ENCODE peak calls at places on chromosomes 16 and 17, in ten cellular contexts. L is right atrium auricular region, U is Calu3, R is MCF 10A, H is mesothelial cell of epicardium, T is colonic mucosa, P is HFFc6, G is heart right ventricle, D is cardiac muscle cell, S is choroid plexus epithelial cell. F is an unnamed sample.
A peak's percentile ranks its signal among the peaks of the same experiment; 100 is the strongest.

GRCh38 chr16:19842758-19843157 is 41.9 kb downstream of the GPRC5B start:
- DNase-seq in L (no peak), U (no peak), R (no peak), H (no peak), T (no peak), P (no peak), G (no peak), D (no peak), S (no peak), F (no peak)

GRCh38 chr16:67086829-67087228 is 22.9 kb upstream of the PHAF1 start:
- DNase-seq in L (no peak), U (no peak), R (no peak), H (no peak), T (no peak), P (no peak), G (no peak), D (peak; percentile 60), S (peak; percentile 34), F (no peak)

GRCh38 chr17:70366421-70366820 is 197.1 kb downstream of the KCNJ2 start:
- DNase-seq in L (no peak), U (no peak), R (no peak), H (no peak), T (no peak), P (no peak), G (no peak), D (no peak), S (no peak), F (no peak)

GRCh38 chr17:53722407-53722806 is 100.3 kb upstream of the KIF2B start:
- DNase-seq in L (no peak), U (peak; percentile 49), R (peak; percentile 96), H (no peak), T (no peak), P (peak; percentile 77), G (no peak), D (peak; percentile 98), S (peak; percentile 57), F (no peak)

GRCh38 chr16:17224859-17225258 is 245.9 kb downstream of the XYLT1 start:
- DNase-seq in L (peak; percentile 85), U (no peak), R (peak; percentile 45), H (no peak), T (peak; percentile 50), P (peak; percentile 57), G (peak; percentile 60), D (peak; percentile 75), S (peak; percentile 1), F (no peak)

GRCh38 chr17:78581304-78581703 is 4.1 kb upstream of the DNAH17 start:
- DNase-seq in L (no peak), U (no peak), R (no peak), H (no peak), T (no peak), P (no peak), G (no peak), D (no peak), S (no peak), F (no peak)

GRCh38 chr17:68771867-68772515 is 170.8 kb upstream of the FAM20A start:
- DNase-seq in L (no peak), U (peak; percentile 21), R (peak; percentile 74), H (no peak), T (peak; percentile 25), P (peak; percentile 51), G (peak; percentile 29), D (peak; percentile 91), S (peak; percentile 91), F (no peak)

GRCh38 chr17:7590743-7591142 is 849 bp upstream of the SOX15 start:
- DNase-seq in L (no peak), U (no peak), R (peak; percentile 65), H (no peak), T (no peak), P (peak; percentile 57), G (no peak), D (no peak), S (peak; percentile 65), F (peak; percentile 98)

GRCh38 chr17:44217738-44218343 is 1.6 kb downstream of the UBTF start:
- DNase-seq in L (no peak), U (no peak), R (no peak), H (peak; percentile 45), T (no peak), P (no peak), G (peak; percentile 27), D (no peak), S (no peak), F (no peak)

GRCh38 chr16:4263504-4264436 is 9.1 kb downstream of the TFAP4 start:
- DNase-seq in L (no peak), U (no peak), R (no peak), H (peak; percentile 71), T (peak; percentile 74), P (peak; percentile 77), G (peak; percentile 81), D (peak; percentile 96), S (peak; percentile 89), F (no peak)

GRCh38 chr17:38864636-38865398 is 5.0 kb upstream of the LASP1 start:
- DNase-seq in L (no peak), U (no peak), R (peak; percentile 64), H (no peak), T (no peak), P (no peak), G (no peak), D (peak; percentile 67), S (peak; percentile 78), F (no peak)

GRCh38 chr17:18315498-18316360 is 636 bp downstream of the SMCR8 start:
- DNase-seq in L (no peak), U (no peak), R (no peak), H (no peak), T (no peak), P (no peak), G (no peak), D (no peak), S (peak; percentile 29), F (no peak)

GRCh38 chr17:18318122-18318521 is 3.0 kb downstream of the SMCR8 start:
- DNase-seq in L (no peak), U (no peak), R (no peak), H (no peak), T (no peak), P (no peak), G (no peak), D (no peak), S (no peak), F (no peak)

GRCh38 chr17:18318771-18319450 is 3.8 kb downstream of the SMCR8 start:
- DNase-seq in L (no peak), U (no peak), R (no peak), H (no peak), T (no peak), P (no peak), G (no peak), D (no peak), S (no peak), F (no peak)

GRCh38 chr17:18314059-18314730 is 599 bp downstream of the TOP3A start:
- DNase-seq in L (no peak), U (no peak), R (peak; percentile 11), H (no peak), T (peak; percentile 41), P (no peak), G (no peak), D (peak; percentile 15), S (peak; percentile 36), F (no peak)

DNA sequence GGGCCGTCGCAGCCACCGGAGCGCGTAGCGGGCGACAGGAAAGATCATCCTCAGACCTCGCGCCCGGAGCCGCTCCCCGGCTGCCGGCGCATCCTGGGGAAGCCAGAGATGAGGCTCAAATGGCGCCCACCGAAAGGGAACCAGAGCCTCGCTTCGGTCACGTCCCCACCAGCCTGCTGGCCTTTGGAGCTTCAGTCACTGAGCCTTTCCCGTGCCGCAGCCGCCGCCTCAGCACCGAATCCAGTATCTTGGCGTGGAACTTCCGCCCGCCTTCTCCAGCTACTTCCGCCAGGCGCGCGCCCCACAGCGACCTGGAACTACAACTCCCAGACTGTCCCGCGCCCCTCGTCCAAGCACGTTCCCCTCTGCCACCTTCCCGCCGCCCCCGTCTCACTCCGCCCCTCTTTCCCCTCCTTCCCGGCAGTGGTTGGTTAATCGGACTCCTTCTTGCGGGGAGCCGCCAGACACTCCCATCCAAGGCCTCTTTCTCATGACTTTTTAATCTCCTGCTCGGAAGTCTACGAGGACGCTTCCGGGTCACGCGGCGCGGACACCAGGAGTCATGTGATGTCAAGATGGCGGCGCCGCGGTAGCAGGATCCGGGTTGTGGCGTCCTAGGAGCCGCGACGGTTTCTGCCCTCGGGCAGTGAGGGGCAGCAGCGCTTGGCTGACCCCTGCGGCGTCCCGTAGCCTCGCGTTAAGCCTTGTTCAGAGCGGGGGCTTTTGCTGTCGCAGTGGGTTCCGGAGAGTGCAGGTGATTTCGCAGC is at the start of the genes SMCR8 and TOP3A:
- DNase-seq in L (peak; percentile 99), U (peak; percentile 94), R (peak; percentile 98), H (peak; percentile 94), T (peak; percentile 99), P (peak; percentile 99), G (peak; percentile 99), D (peak; percentile 99), S (peak; percentile 99), F (peak; percentile 68)
- TF ChIP-seq CTCF in L (no peak), U (no peak), R (no peak), H (no peak), T (no peak), P (peak; percentile 9), G (no peak), D (no peak), S (no peak), F (no peak)

GRCh38 chr16:26453215-26453614 is 613.5 kb upstream of the C16orf82 start:
- DNase-seq in L (no peak), U (no peak), R (no peak), H (no peak), T (no peak), P (no peak), G (no peak), D (no peak), S (peak; percentile 0), F (no peak)
- TF ChIP-seq CTCF in L (no peak), U (no peak), R (no peak), H (no peak), T (no peak), P (no peak), G (no peak), D (no peak), S (no peak), F (no peak)

GRCh38 chr17:60577147-60577925 is 22.7 kb upstream of the PPM1D start:
- DNase-seq in L (no peak), U (no peak), R (peak; percentile 11), H (no peak), T (peak; percentile 38), P (peak; percentile 7), G (peak; percentile 43), D (peak; percentile 75), S (peak; percentile 88), F (no peak)
- TF ChIP-seq CTCF in L (no peak), U (no peak), R (no peak), H (no peak), T (no peak), P (no peak), G (no peak), D (peak; percentile 4), S (no peak), F (peak; percentile 49)

DNA sequence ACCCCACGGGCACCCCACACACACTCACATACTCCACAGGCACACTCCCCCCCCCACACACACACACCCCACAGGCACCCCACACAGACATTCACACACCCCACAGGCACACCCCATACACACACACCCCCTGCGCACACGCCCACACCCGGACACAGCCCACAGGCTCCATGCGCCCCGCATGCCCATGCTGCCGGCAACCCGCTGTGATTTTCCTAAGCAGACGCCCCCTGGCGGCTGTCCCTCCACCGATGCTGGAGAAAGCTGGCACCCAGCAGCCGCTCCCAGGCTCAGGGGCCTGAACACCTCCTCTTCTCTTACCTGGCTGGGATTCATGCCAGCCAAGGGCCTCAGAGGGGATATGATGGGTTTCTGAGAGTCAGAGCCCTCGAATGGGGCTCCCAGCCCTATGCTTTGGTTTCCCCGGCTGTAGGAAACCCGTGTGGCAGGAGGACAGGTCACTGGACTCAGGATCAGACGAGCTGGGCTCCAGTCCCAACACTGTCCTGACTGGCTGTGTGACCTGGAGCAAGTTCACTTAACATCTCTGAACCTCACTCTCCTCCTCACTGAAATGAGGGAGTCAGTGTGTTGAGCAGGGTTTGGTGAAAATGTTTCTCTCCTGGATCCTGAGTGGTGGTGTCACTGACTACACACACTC is 19.6 kb upstream of the TNFRSF13B start:
- DNase-seq in L (peak; percentile 82), U (peak; percentile 84), R (peak; percentile 71), H (peak; percentile 90), T (peak; percentile 86), P (peak; percentile 53), G (peak; percentile 70), D (peak; percentile 80), S (peak; percentile 78), F (peak; percentile 84)
- TF ChIP-seq CTCF in L (peak; percentile 80), U (peak; percentile 63), R (peak; percentile 73), H (peak; percentile 81), T (peak; percentile 79), P (peak; percentile 86), G (peak; percentile 66), D (peak; percentile 92), S (peak; percentile 88), F (peak; percentile 47)